ENCODE peak calls at places on chromosomes 13 and 19, in ten cellular contexts. Z is fibroblast of the conjunctiva; F is right lobe of liver; O is NCI-H748 treated with DMSO at 0.1 percent for 48 hours; S is stimulated activated CD8-positive, alpha-beta memory T cell treated with anti-CD3 and anti-CD28 coated beads, Interleukin-4, amount 100 ng/mL, for 1 hour; U is T-helper 9 cell; I is HS-5; Y is NB4; M is tibial artery; K is activated T-cell treated with anti-CD3 and anti-CD28 coated beads for 1 hour. X is an unnamed sample.
A peak's percentile ranks its signal among the peaks of the same experiment; 100 is the strongest.

GRCh38 chr19:14058182-14059092 is 3.4 kb downstream of the PALM3 start:
- DNase-seq in Z (no peak), F (no peak), O (no peak), S (no peak), U (no peak), I (no peak), Y (no peak), M (no peak), K (no peak), X (no peak)

GRCh38 chr19:46297700-46298476 is 1.0 kb downstream of the HIF3A start:
- DNase-seq in Z (peak; percentile 89), F (peak; percentile 65), O (no peak), S (no peak), U (no peak), I (no peak), Y (no peak), M (peak; percentile 91), K (no peak), X (no peak)

GRCh38 chr13:48446454-48446853 is 33.5 kb upstream of the LPAR6 start:
- DNase-seq in Z (no peak), F (no peak), O (no peak), S (no peak), U (no peak), I (peak; percentile 19), Y (peak; percentile 64), M (no peak), K (no peak), X (no peak)

GRCh38 chr13:111845621-111846351 is 221.2 kb upstream of the SOX1 start:
- DNase-seq in Z (no peak), F (peak; percentile 18), O (peak; percentile 76), S (no peak), U (no peak), I (no peak), Y (peak; percentile 51), M (no peak), K (no peak), X (no peak)

GRCh38 chr13:44879452-44880058 is 109.7 kb downstream of the NUFIP1 start:
- DNase-seq in Z (peak; percentile 52), F (no peak), O (no peak), S (no peak), U (no peak), I (no peak), Y (peak; percentile 61), M (no peak), K (no peak), X (peak; percentile 23)

GRCh38 chr19:18006895-18007604 is 920 bp upstream of the ARRDC2 start:
- DNase-seq in Z (peak; percentile 43), F (peak; percentile 88), O (peak; percentile 48), S (peak; percentile 69), U (peak; percentile 80), I (peak; percentile 33), Y (peak; percentile 77), M (peak; percentile 80), K (peak; percentile 77), X (no peak)

GRCh38 chr13:34420975-34421719 is 520.9 kb upstream of the NBEA start:
- DNase-seq in Z (no peak), F (no peak), O (no peak), S (no peak), U (no peak), I (no peak), Y (no peak), M (no peak), K (no peak), X (no peak)

GRCh38 chr19:17125728-17126677 is 50.4 kb downstream of the MYO9B start:
- DNase-seq in Z (no peak), F (peak; percentile 57), O (no peak), S (peak; percentile 41), U (peak; percentile 67), I (no peak), Y (peak; percentile 91), M (peak; percentile 85), K (peak; percentile 59), X (no peak)

GRCh38 chr19:42850981-42851717 is 28.4 kb downstream of the PSG1 start:
- DNase-seq in Z (peak; percentile 80), F (no peak), O (no peak), S (no peak), U (no peak), I (peak; percentile 96), Y (peak; percentile 4), M (peak; percentile 84), K (no peak), X (peak; percentile 95)

GRCh38 chr13:48790996-48791395 is 137.3 kb downstream of the CYSLTR2 start:
- DNase-seq in Z (no peak), F (no peak), O (no peak), S (no peak), U (no peak), I (no peak), Y (no peak), M (no peak), K (no peak), X (no peak)

GRCh38 chr13:110343241-110343865 is 36.3 kb downstream of the COL4A2 start:
- DNase-seq in Z (no peak), F (no peak), O (no peak), S (no peak), U (no peak), I (no peak), Y (no peak), M (no peak), K (no peak), X (no peak)

GRCh38 chr13:102309110-102309509 is 92.7 kb downstream of the FGF14 start:
- DNase-seq in Z (no peak), F (no peak), O (no peak), S (no peak), U (no peak), I (no peak), Y (no peak), M (no peak), K (no peak), X (no peak)

GRCh38 chr19:3335431-3336350 is 30.7 kb upstream of the NFIC start:
- DNase-seq in Z (peak; percentile 59), F (peak; percentile 86), O (no peak), S (no peak), U (no peak), I (no peak), Y (no peak), M (peak; percentile 79), K (no peak), X (no peak)

GRCh38 chr13:95256086-95256485 is 45.2 kb downstream of the ABCC4 start:
- DNase-seq in Z (peak; percentile 42), F (no peak), O (no peak), S (no peak), U (no peak), I (peak; percentile 77), Y (no peak), M (no peak), K (no peak), X (peak; percentile 80)

GRCh38 chr13:59743195-59743594 is 420.5 kb downstream of the DIAPH3 start:
- DNase-seq in Z (no peak), F (no peak), O (no peak), S (no peak), U (no peak), I (no peak), Y (peak; percentile 3), M (no peak), K (no peak), X (no peak)

GRCh38 chr13:91347996-91348905 is 764 bp downstream of the MIR17HG start:
- DNase-seq in Z (no peak), F (peak; percentile 67), O (no peak), S (peak; percentile 51), U (peak; percentile 57), I (no peak), Y (no peak), M (no peak), K (peak; percentile 57), X (no peak)

GRCh38 chr13:111399776-111400505 is 79.5 kb downstream of the TEX29 start:
- DNase-seq in Z (no peak), F (peak; percentile 19), O (no peak), S (no peak), U (no peak), I (no peak), Y (no peak), M (peak; percentile 15), K (no peak), X (no peak)

GRCh38 chr19:15115080-15115479 is 7.9 kb downstream of the SYDE1 start:
- DNase-seq in Z (peak; percentile 37), F (peak; percentile 85), O (no peak), S (no peak), U (no peak), I (no peak), Y (no peak), M (peak; percentile 67), K (no peak), X (no peak)

GRCh38 chr13:106818971-106819370 is 251.0 kb upstream of the ARGLU1 start:
- DNase-seq in Z (no peak), F (no peak), O (no peak), S (no peak), U (no peak), I (no peak), Y (no peak), M (no peak), K (no peak), X (no peak)

GRCh38 chr19:55069137-55069858 is 6.3 kb upstream of the RDH13 start:
- DNase-seq in Z (no peak), F (no peak), O (peak; percentile 55), S (no peak), U (no peak), I (no peak), Y (peak; percentile 17), M (no peak), K (no peak), X (no peak)

GRCh38 chr13:113560645-113561416 is 23.7 kb upstream of the TFDP1 start:
- DNase-seq in Z (no peak), F (no peak), O (no peak), S (no peak), U (no peak), I (no peak), Y (no peak), M (no peak), K (no peak), X (no peak)

GRCh38 chr19:12000152-12000981 is 35.1 kb downstream of the ZNF433 start:
- DNase-seq in Z (no peak), F (no peak), O (no peak), S (no peak), U (no peak), I (no peak), Y (peak; percentile 17), M (no peak), K (no peak), X (no peak)

GRCh38 chr13:91353494-91353893 is 6.0 kb downstream of the MIR17HG start:
- DNase-seq in Z (no peak), F (no peak), O (no peak), S (no peak), U (no peak), I (no peak), Y (no peak), M (no peak), K (no peak), X (no peak)

GRCh38 chr19:1265611-1266115 is 3.5 kb upstream of the CIRBP start:
- DNase-seq in Z (no peak), F (no peak), O (no peak), S (no peak), U (no peak), I (no peak), Y (peak; percentile 79), M (peak; percentile 85), K (no peak), X (no peak)

GRCh38 chr13:26839682-26840081 is 79.1 kb upstream of the GPR12 start:
- DNase-seq in Z (no peak), F (peak; percentile 62), O (no peak), S (no peak), U (no peak), I (no peak), Y (no peak), M (no peak), K (no peak), X (no peak)

GRCh38 chr13:39451301-39451700 is 151.7 kb downstream of the LHFPL6 start:
- DNase-seq in Z (no peak), F (no peak), O (peak; percentile 66), S (no peak), U (no peak), I (no peak), Y (peak; percentile 85), M (no peak), K (no peak), X (no peak)

GRCh38 chr13:45718063-45718462 is 15.9 kb downstream of the CBY2 start:
- DNase-seq in Z (no peak), F (no peak), O (peak; percentile 50), S (no peak), U (no peak), I (no peak), Y (peak; percentile 61), M (no peak), K (no peak), X (no peak)

X was measured in AG04449.